ENCODE peak calls at places on chromosomes 11 and 22, in six cellular contexts. D, G, F, I, L and C are unnamed samples.

GRCh38 chr11:93123351-93123898 is 74.4 kb downstream of the SLC36A4 start:
- DNase-seq in D (no peak), G (no peak), F (no peak), I (no peak), L (no peak), C (no peak)

GRCh38 chr11:12859872-12860657 is 149.1 kb upstream of the RASSF10 start:
- DNase-seq in D (no peak), G (no peak), F (no peak), I (no peak), L (no peak), C (no peak)

GRCh38 chr11:396948-397548 is 3.0 kb downstream of the PKP3 start:
- DNase-seq in D (no peak), G (peak), F (no peak), I (no peak), L (no peak), C (peak)

GRCh38 chr22:38419121-38419863 is 35.7 kb downstream of the KCNJ4 start:
- DNase-seq in D (no peak), G (no peak), F (no peak), I (no peak), L (no peak), C (no peak)

GRCh38 chr11:118068206-118068944 is 8.5 kb upstream of the TMPRSS4 start:
- DNase-seq in D (no peak), G (no peak), F (peak), I (no peak), L (no peak), C (no peak)

GRCh38 chr11:9176136-9176535 is 84.7 kb upstream of the SCUBE2 start:
- DNase-seq in D (no peak), G (no peak), F (no peak), I (no peak), L (no peak), C (no peak)

GRCh38 chr11:44256673-44257291 is 53.2 kb downstream of the ALX4 start:
- DNase-seq in D (no peak), G (no peak), F (no peak), I (no peak), L (no peak), C (no peak)

GRCh38 chr11:61273151-61274078 is 21.7 kb downstream of the VWCE start:
- DNase-seq in D (no peak), G (no peak), F (no peak), I (no peak), L (no peak), C (no peak)

GRCh38 chr11:61776561-61777075 is 15.8 kb downstream of the TMEM258 start:
- DNase-seq in D (no peak), G (peak), F (peak), I (no peak), L (peak), C (peak)

GRCh38 chr11:113103932-113104331 is 142.7 kb downstream of the NCAM1 start:
- DNase-seq in D (no peak), G (no peak), F (no peak), I (no peak), L (no peak), C (no peak)

GRCh38 chr11:104163100-104164027 is 583 bp downstream of the PDGFD start:
- DNase-seq in D (no peak), G (no peak), F (peak), I (no peak), L (no peak), C (no peak)

GRCh38 chr22:46023558-46023981 is 46.6 kb upstream of the WNT7B start:
- DNase-seq in D (peak), G (no peak), F (no peak), I (no peak), L (no peak), C (peak)

GRCh38 chr11:14891143-14892035 is 642 bp downstream of the CYP2R1 start:
- DNase-seq in D (peak), G (peak), F (peak), I (peak), L (peak), C (peak)

GRCh38 chr22:34946339-34946985 is 119.5 kb upstream of the ISX start:
- DNase-seq in D (no peak), G (no peak), F (no peak), I (no peak), L (no peak), C (peak)

GRCh38 chr22:22787805-22788459 is 99.7 kb upstream of the IGLL5 start:
- DNase-seq in D (peak), G (peak), F (peak), I (peak), L (peak), C (peak)

GRCh38 chr11:120612363-120613263 is 101.1 kb downstream of the GRIK4 start:
- DNase-seq in D (no peak), G (peak), F (no peak), I (no peak), L (no peak), C (peak)

GRCh38 chr11:126061707-126062678 is 673 bp downstream of the CDON start:
- DNase-seq in D (no peak), G (peak), F (peak), I (no peak), L (peak), C (peak)

GRCh38 chr22:30400159-30400558 is 3.3 kb downstream of the SEC14L2 start:
- DNase-seq in D (no peak), G (no peak), F (no peak), I (no peak), L (no peak), C (no peak)

GRCh38 chr11:4539603-4540219 is 5.3 kb upstream of the OR52M1 start:
- DNase-seq in D (peak), G (peak), F (peak), I (no peak), L (peak), C (no peak)

GRCh38 chr11:19664896-19665548 is 47.6 kb upstream of the NAV2 start:
- DNase-seq in D (peak), G (peak), F (no peak), I (no peak), L (no peak), C (peak)

GRCh38 chr11:1226981-1227550 is 4.2 kb downstream of the MUC5B start:
- DNase-seq in D (no peak), G (no peak), F (peak), I (no peak), L (no peak), C (no peak)

GRCh38 chr11:67497656-67498291 is 7.4 kb downstream of the PITPNM1 start:
- DNase-seq in D (no peak), G (no peak), F (no peak), I (no peak), L (no peak), C (no peak)

GRCh38 chr22:44578516-44579230 is 80.6 kb upstream of the RTL6 start:
- DNase-seq in D (no peak), G (no peak), F (no peak), I (no peak), L (no peak), C (no peak)

GRCh38 chr11:12540913-12541587 is 133.2 kb upstream of the TEAD1 start:
- DNase-seq in D (peak), G (peak), F (no peak), I (no peak), L (no peak), C (no peak)

GRCh38 chr22:30602049-30602448 is 4.9 kb upstream of the TCN2 start:
- DNase-seq in D (no peak), G (peak), F (no peak), I (no peak), L (no peak), C (peak)

GRCh38 chr11:113532697-113533424 is 57.7 kb upstream of the DRD2 start:
- DNase-seq in D (peak), G (peak), F (peak), I (peak), L (peak), C (peak)

GRCh38 chr22:17198188-17199130 is 20.8 kb downstream of the ADA2 start:
- DNase-seq in D (no peak), G (no peak), F (peak), I (no peak), L (no peak), C (no peak)

GRCh38 chr11:19380375-19380774 is 139.6 kb upstream of the E2F8 start:
- DNase-seq in D (peak), G (peak), F (no peak), I (no peak), L (no peak), C (peak)

GRCh38 chr11:117750916-117751773 is 45.9 kb downstream of the DSCAML1 start:
- DNase-seq in D (no peak), G (no peak), F (no peak), I (no peak), L (no peak), C (no peak)

GRCh38 chr11:19389787-19390303 is 149.1 kb upstream of the E2F8 start:
- DNase-seq in D (no peak), G (peak), F (no peak), I (no peak), L (no peak), C (no peak)

GRCh38 chr22:43326342-43326825 is 16.8 kb downstream of the SCUBE1 start:
- DNase-seq in D (no peak), G (no peak), F (no peak), I (no peak), L (no peak), C (no peak)

GRCh38 chr22:20299736-20300136 is 20.1 kb downstream of the DGCR6L start:
- DNase-seq in D (no peak), G (no peak), F (no peak), I (no peak), L (peak), C (no peak)

GRCh38 chr22:27149886-27150529 is 492.6 kb downstream of the MIAT start:
- DNase-seq in D (peak), G (no peak), F (no peak), I (no peak), L (no peak), C (no peak)

GRCh38 chr22:38938221-38938620 is 19.2 kb upstream of the APOBEC3A start:
- DNase-seq in D (no peak), G (no peak), F (no peak), I (no peak), L (no peak), C (no peak)

GRCh38 chr11:67611165-67611564 is 4.4 kb downstream of the NDUFV1 start:
- DNase-seq in D (no peak), G (no peak), F (no peak), I (no peak), L (no peak), C (no peak)

GRCh38 chr22:37172266-37173245 is 15.5 kb downstream of the C1QTNF6 start:
- DNase-seq in D (no peak), G (no peak), F (no peak), I (no peak), L (no peak), C (no peak)

GRCh38 chr11:96863520-96863919 is 473.7 kb downstream of the JRKL start:
- DNase-seq in D (no peak), G (no peak), F (no peak), I (no peak), L (no peak), C (no peak)